ENCODE peak calls at places on chromosomes 4 and X, in four cellular contexts. J is lung, D is mesenchymal stem cell, O is A673. L is an unnamed sample. For H3K9me3, the result is how much of the 10 kb centered on the place peaks cover.

GRCh38 chr4:7539659-7540058 is 104.9 kb upstream of the PSAPL1 start:
- DNase-seq in J (no peak), D (no peak), O (peak), L (no peak)

GRCh38 chrX:119690921-119691716 is 1.8 kb downstream of the SEPTIN6 start:
- DNase-seq in J (no peak), D (peak), O (peak), L (no peak)

GRCh38 chr4:36921474-36922220 is 322.9 kb upstream of the NWD2 start:
- DNase-seq in J (no peak), D (peak), O (no peak), L (no peak)

GRCh38 chr4:2595436-2595835 is 59.0 kb downstream of the FAM193A start:
- DNase-seq in J (no peak), D (peak), O (no peak), L (no peak)

GRCh38 chr4:153024466-153024865 is 88.3 kb downstream of the FHDC1 start:
- DNase-seq in J (no peak), D (no peak), O (no peak), L (no peak)

GRCh38 chr4:169079942-169080827 is 70.1 kb upstream of the CBR4 start:
- DNase-seq in J (no peak), D (peak), O (peak), L (peak)

GRCh38 chr4:184568770-184569169 is 80.5 kb downstream of the CASP3 start:
- DNase-seq in J (no peak), D (no peak), O (peak), L (no peak)

GRCh38 chr4:133316874-133317273 is 167.8 kb downstream of the PCDH10 start:
- DNase-seq in J (no peak), D (no peak), O (peak), L (no peak)

GRCh38 chr4:55733874-55734437 is 85.6 kb upstream of the EXOC1L start:
- DNase-seq in J (peak), D (peak), O (peak), L (peak)

GRCh38 chrX:117291760-117292159 is 824.9 kb downstream of the KLHL13 start:
- DNase-seq in J (no peak), D (no peak), O (no peak), L (no peak)

GRCh38 chr4:141346144-141346543 is 125.4 kb downstream of the ZNF330 start:
- DNase-seq in J (no peak), D (peak), O (peak), L (no peak)

GRCh38 chr4:40189997-40190396 is 6.8 kb upstream of the RHOH start:
- DNase-seq in J (no peak), D (peak), O (no peak), L (no peak)

GRCh38 chr4:109211671-109212070 is 90.8 kb downstream of the COL25A1 start:
- DNase-seq in J (no peak), D (no peak), O (no peak), L (no peak)

GRCh38 chr4:184217569-184218131 is at the start of gene ENPP6:
- DNase-seq in J (no peak), D (no peak), O (no peak), L (no peak)

GRCh38 chr4:64975177-64975576 is 565.9 kb upstream of the TECRL start:
- DNase-seq in J (no peak), D (no peak), O (no peak), L (no peak)

GRCh38 chrX:24662344-24662743 is 15.2 kb upstream of the PCYT1B start:
- DNase-seq in J (no peak), D (no peak), O (no peak), L (no peak)

GRCh38 chr4:3221996-3222395 is 27.0 kb upstream of the MSANTD1 start:
- DNase-seq in J (no peak), D (no peak), O (no peak), L (no peak)

GRCh38 chr4:38050560-38051350 is 90.6 kb downstream of the PTTG2 start:
- DNase-seq in J (no peak), D (peak), O (no peak), L (no peak)

GRCh38 chr4:22515888-22516541 is at the start of gene ADGRA3:
- DNase-seq in J (peak), D (peak), O (peak), L (peak)

GRCh38 chr4:164252286-164252685 is 501.6 kb upstream of the SMIM31 start:
- DNase-seq in J (no peak), D (peak), O (peak), L (no peak)

GRCh38 chr4:123624959-123625358 is 228.4 kb downstream of the SPRY1 start:
- DNase-seq in J (no peak), D (no peak), O (no peak), L (no peak)

GRCh38 chr4:55012363-55013255 is 112.8 kb downstream of the KDR start:
- DNase-seq in J (no peak), D (no peak), O (no peak), L (no peak)

GRCh38 chr4:84579410-84579791 is 3.5 kb upstream of the CDS1 start:
- DNase-seq in J (no peak), D (no peak), O (no peak), L (no peak)

GRCh38 chrX:68942141-68942540 is 113.3 kb downstream of the EFNB1 start:
- DNase-seq in J (peak), D (no peak), O (no peak), L (peak)

GRCh38 chr4:26484032-26484515 is 6.2 kb downstream of the CCKAR start:
- DNase-seq in J (no peak), D (peak), O (no peak), L (no peak)

GRCh38 chr4:17325098-17325497 is 186.8 kb downstream of the QDPR start:
- DNase-seq in J (no peak), D (no peak), O (no peak), L (no peak)

GRCh38 chr4:646460-646859 is 21.1 kb downstream of the PDE6B start:
- DNase-seq in J (no peak), D (no peak), O (no peak), L (no peak)
- H3K9me3 ChIP-seq in J (under half), D (under half), O (under half), L (under half)

DNA sequence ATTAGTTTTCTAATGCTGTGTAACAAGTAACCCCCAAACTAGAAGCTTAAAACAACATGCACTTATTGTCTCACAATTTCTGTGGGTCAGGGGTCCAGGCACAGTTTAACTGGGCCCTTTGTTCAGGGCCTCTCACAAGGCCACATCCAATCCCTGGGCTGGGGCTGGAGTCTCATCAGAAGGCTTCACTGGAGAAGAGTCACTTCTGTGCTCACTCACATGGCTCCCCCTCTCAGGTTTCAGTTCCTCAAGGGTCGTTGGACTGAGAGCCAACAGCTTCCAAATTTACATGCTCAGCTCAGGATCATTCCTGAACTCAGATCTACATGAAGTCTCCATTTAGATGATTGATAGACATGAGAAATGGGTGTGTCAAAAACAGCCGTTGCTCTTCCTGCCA is 77.1 kb downstream of the EVC start:
- DNase-seq in J (no peak), D (no peak), O (no peak), L (peak)
- H3K9me3 ChIP-seq in J (under half), D (under half), O (under half), L (under half)

GRCh38 chrX:7950865-7951264 is 23.7 kb upstream of the PNPLA4 start:
- DNase-seq in J (no peak), D (no peak), O (no peak), L (no peak)
- H3K9me3 ChIP-seq in J (under half), D (under half), O (under half), L (under half)

DNA sequence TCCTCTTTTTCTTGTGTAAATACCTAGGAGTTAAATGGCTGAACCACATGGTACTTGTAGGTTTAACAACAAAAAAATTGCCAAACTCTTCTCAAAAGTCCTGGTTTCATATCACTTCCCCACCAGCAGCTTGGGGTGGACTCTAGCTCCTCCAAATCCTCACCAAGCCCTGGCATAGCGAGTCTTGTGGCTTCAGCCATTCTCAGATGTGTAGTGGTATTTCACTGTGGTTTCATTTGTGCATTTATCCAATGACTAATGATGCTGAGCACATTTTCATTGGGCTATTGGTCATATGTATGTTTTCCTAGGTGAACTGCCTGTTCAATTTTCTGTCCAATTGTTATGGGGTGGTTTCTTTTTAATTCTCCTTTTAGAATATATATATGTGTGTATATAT is 249.3 kb downstream of the NLGN4X start:
- DNase-seq in J (no peak), D (no peak), O (no peak), L (no peak)
- H3K9me3 ChIP-seq in J (under half), D (under half), O (under half), L (under half)

GRCh38 chr4:175106301-175106700 is 188.1 kb downstream of the ADAM29 start:
- DNase-seq in J (no peak), D (no peak), O (peak), L (no peak)

GRCh38 chr4:175109933-175110332 is 191.8 kb downstream of the ADAM29 start:
- DNase-seq in J (no peak), D (no peak), O (no peak), L (no peak)
- H3K9me3 ChIP-seq in J (under half), D (under half), O (under half), L (under half)